ENCODE peak calls at places on chromosome 2, in ten cellular contexts. Q is GM06990, X is A549, C is GM12864, S is colonic mucosa, R is fibroblast of pulmonary artery, P is AG09319, L is choroid plexus epithelial cell, V is cardiac fibroblast, M is body of pancreas. B is an unnamed sample.

GRCh38 chr2:128537646-128538045 is 219.0 kb upstream of the HS6ST1 start:
- DNase-seq in Q (no peak), X (no peak), C (no peak), S (no peak), R (no peak), P (no peak), L (no peak), V (no peak), M (no peak), B (no peak)

GRCh38 chr2:64049633-64050220 is 30.5 kb upstream of the VPS54 start:
- DNase-seq in Q (peak), X (peak), C (peak), S (peak), R (peak), P (peak), L (peak), V (peak), M (peak), B (peak)

GRCh38 chr2:143936758-143937562 is 583.0 kb downstream of the ZEB2 start:
- DNase-seq in Q (peak), X (peak), C (no peak), S (no peak), R (peak), P (no peak), L (peak), V (peak), M (peak), B (peak)

GRCh38 chr2:102615620-102616436 is 3.5 kb upstream of the SLC9A2 start:
- DNase-seq in Q (no peak), X (peak), C (no peak), S (no peak), R (peak), P (peak), L (peak), V (peak), M (peak), B (peak)

GRCh38 chr2:197873293-197873701 is 68.9 kb downstream of the PLCL1 start:
- DNase-seq in Q (no peak), X (no peak), C (no peak), S (no peak), R (peak), P (no peak), L (peak), V (peak), M (no peak), B (no peak)

GRCh38 chr2:26721267-26722032 is 28.9 kb downstream of the KCNK3 start:
- DNase-seq in Q (no peak), X (peak), C (no peak), S (peak), R (no peak), P (no peak), L (no peak), V (no peak), M (peak), B (no peak)

GRCh38 chr2:23427976-23428375 is 43.0 kb downstream of the KLHL29 start:
- DNase-seq in Q (no peak), X (no peak), C (no peak), S (no peak), R (no peak), P (no peak), L (no peak), V (no peak), M (no peak), B (no peak)

GRCh38 chr2:203647579-203647978 is 58.9 kb upstream of the CD28 start:
- DNase-seq in Q (no peak), X (no peak), C (no peak), S (no peak), R (no peak), P (no peak), L (no peak), V (no peak), M (no peak), B (no peak)

GRCh38 chr2:86368181-86368824 is 30.9 kb upstream of the REEP1 start:
- DNase-seq in Q (peak), X (peak), C (peak), S (peak), R (peak), P (peak), L (peak), V (peak), M (peak), B (peak)

GRCh38 chr2:168220971-168221819 is 26.2 kb downstream of the STK39 start:
- DNase-seq in Q (no peak), X (no peak), C (no peak), S (no peak), R (peak), P (no peak), L (peak), V (peak), M (no peak), B (no peak)

GRCh38 chr2:150150137-150150536 is 337.3 kb downstream of the RND3 start:
- DNase-seq in Q (no peak), X (no peak), C (no peak), S (no peak), R (no peak), P (no peak), L (no peak), V (no peak), M (no peak), B (no peak)

DNA sequence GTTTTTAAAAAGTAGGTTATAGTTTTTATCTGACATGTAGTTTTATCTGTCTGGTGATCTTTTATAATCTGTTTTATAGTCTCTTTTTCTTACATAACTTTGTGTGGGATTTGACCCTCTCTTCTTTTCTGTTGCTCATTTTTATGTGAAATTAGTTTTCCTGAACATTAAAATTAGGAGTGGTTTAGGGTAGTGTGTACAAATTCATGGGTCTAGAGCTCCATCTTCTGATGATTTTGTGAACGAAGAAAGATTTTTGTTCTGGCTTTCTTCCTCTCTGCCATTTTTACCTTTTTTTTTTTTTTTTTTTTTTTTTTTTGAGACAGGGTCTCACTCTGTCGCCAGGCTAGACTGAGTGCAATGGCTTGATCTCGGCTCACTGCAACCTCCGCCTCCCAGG is 46.6 kb downstream of the SLC30A6 start:
- DNase-seq in Q (no peak), X (peak), C (no peak), S (no peak), R (peak), P (no peak), L (peak), V (no peak), M (no peak), B (no peak)
- TF ChIP-seq CTCF in Q (no peak), X (peak), C (no peak), S (no peak), R (no peak), P (no peak), L (no peak), V (no peak), M (no peak), B (no peak)

GRCh38 chr2:238873841-238874240 is 26.0 kb downstream of the TWIST2 start:
- DNase-seq in Q (no peak), X (no peak), C (no peak), S (no peak), R (no peak), P (no peak), L (no peak), V (no peak), M (no peak), B (no peak)

GRCh38 chr2:238875531-238876231 is 27.8 kb downstream of the TWIST2 start:
- DNase-seq in Q (no peak), X (no peak), C (no peak), S (no peak), R (peak), P (no peak), L (no peak), V (no peak), M (no peak), B (no peak)

GRCh38 chr2:238873401-238873801 is 25.5 kb downstream of the TWIST2 start:
- DNase-seq in Q (no peak), X (no peak), C (no peak), S (no peak), R (no peak), P (no peak), L (no peak), V (no peak), M (no peak), B (no peak)

GRCh38 chr2:238875161-238875530 is 27.3 kb downstream of the TWIST2 start:
- DNase-seq in Q (no peak), X (no peak), C (no peak), S (no peak), R (peak), P (no peak), L (peak), V (peak), M (no peak), B (no peak)

DNA sequence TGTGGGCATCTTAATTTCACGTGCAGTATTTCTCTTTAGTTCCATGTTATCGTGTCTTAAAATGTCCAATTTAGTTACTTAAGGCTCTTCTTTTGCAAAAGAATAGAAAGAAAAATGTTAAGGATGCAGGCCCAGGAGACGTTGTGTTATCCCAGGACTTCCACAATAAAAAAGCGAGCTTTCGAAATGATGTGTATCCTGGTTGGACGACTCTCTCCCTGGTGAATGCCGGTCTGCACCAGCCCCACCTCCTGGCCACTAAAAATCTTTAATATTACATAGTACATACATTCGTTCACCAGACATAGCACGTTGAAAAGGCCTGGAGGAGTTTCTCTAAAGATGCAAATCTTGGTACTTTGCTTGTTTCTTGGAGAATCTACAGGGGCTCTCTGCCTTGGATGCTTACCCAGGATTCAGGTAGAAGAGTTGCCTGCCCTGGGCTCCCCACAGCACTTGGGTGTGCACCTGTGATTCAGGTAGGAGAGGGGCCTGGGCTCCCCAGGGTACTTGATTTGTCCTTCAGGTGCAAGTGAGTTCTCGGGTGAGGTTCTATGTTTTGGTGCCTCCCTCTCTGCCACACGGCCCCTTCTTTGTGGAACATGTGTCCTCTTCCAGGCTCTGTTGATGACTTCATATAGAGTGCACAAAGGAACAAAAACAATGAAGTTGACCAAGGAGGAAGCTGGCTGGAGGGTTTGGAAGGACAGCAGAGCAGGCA is 26.6 kb downstream of the TWIST2 start:
- DNase-seq in Q (no peak), X (no peak), C (no peak), S (no peak), R (no peak), P (no peak), L (no peak), V (peak), M (no peak), B (no peak)
- TF ChIP-seq CTCF in Q (no peak), X (no peak), C (no peak), S (no peak), R (peak), P (no peak), L (no peak), V (no peak), M (no peak), B (no peak)

DNA sequence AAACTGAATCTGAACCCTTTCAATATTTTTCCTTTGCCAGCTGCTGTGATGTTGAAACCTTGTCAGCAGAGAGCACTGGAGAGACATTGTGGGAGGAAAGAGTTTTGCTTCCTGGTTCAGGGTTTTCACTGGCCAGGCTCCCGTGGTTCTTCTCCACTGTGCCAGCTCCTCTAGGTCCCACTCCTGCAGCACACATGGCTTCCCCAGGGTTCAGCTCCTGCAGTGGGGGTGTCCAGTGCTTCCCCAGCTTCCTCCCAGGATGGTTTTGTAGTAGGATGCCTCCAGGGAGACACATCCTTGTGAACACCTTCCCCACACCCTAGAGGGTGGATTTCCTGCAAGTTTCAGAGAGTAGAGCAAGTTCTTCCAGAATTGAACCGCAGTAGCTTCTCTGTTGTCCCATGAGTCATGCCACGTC is 24.0 kb upstream of the SULT1C3 start:
- DNase-seq in Q (no peak), X (peak), C (no peak), S (peak), R (peak), P (no peak), L (peak), V (peak), M (peak), B (no peak)
- TF ChIP-seq CTCF in Q (peak), X (peak), C (peak), S (peak), R (peak), P (peak), L (peak), V (peak), M (peak), B (no peak)

DNA sequence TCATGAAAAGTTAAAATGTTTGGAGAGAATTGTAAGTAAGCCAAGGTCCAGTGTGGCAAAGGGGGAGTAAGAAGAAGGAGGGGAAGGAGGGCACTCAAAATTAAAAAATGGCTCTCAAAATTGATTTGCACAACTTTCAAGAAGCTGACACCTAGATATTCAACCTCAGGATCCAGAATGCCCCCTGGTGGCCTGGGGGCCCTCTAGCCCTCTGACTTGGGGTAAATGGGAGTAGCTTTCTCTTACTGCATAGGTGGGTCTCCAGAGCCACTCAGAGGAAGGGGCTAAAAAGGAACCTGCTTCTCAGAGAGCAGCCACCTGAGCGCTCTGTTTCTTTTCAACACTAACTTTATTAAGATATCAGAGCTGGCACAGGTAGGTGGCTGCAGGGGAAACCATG is 968.5 kb downstream of the BCL11A start:
- DNase-seq in Q (no peak), X (peak), C (no peak), S (no peak), R (no peak), P (no peak), L (no peak), V (no peak), M (no peak), B (no peak)
- TF ChIP-seq CTCF in Q (peak), X (no peak), C (peak), S (no peak), R (no peak), P (no peak), L (no peak), V (no peak), M (no peak), B (no peak)

DNA sequence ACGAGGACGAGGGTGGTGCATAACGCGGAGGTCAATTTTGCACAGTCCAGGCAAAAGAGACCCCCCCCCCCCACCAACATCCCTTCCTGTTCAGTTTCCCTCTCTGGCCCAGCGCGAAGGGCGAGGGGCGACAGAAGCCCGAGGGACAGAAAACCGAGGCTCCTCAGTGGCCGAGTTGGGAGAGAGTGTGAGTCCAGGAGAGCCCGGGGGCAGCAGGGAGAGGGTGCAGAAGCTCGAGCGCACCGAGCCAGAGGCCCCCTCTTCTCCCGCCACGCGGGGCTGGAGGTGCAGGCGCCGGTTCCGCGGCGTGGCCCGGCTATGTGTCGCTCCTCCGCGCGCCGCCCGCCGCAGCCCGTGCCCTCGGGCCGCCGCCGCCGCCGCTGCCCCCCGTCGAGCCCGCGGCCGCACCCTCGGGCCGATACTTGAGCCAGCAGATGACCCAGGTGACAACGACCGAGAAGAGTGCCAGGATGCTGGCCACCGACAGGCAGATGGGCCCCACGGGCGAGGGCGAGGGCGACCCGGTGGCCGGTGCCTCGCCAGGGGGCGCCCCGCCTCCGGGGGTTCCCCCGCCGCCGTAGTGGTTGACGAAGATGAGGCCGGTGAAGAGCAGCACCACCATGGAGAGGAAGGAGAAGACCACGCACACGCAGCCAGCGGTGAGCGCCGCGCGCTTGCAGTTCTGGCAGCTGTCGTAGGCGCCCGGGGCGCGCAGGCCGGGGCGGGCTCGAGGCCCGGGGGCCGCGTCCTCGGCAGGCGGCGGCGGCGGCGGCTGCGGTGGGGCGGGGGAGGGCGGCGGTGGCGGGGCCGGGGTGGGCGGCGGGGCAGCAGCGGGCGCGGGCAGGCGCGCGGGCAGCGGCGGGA is 20.1 kb upstream of the PAX3 start:
- DNase-seq in Q (peak), X (peak), C (peak), S (peak), R (peak), P (no peak), L (peak), V (no peak), M (no peak), B (peak)
- TF ChIP-seq CTCF in Q (peak), X (peak), C (peak), S (no peak), R (no peak), P (no peak), L (peak), V (peak), M (no peak), B (no peak)

GRCh38 chr2:172484253-172484652 is 56.9 kb downstream of the ITGA6 start:
- DNase-seq in Q (no peak), X (peak), C (no peak), S (no peak), R (peak), P (no peak), L (peak), V (peak), M (no peak), B (peak)
- TF ChIP-seq CTCF in Q (no peak), X (peak), C (peak), S (no peak), R (peak), P (peak), L (peak), V (peak), M (peak), B (peak)

GRCh38 chr2:114543106-114543806 is 100.8 kb downstream of the DPP10 start:
- DNase-seq in Q (no peak), X (peak), C (no peak), S (peak), R (peak), P (no peak), L (peak), V (peak), M (peak), B (peak)
- TF ChIP-seq CTCF in Q (no peak), X (peak), C (no peak), S (no peak), R (peak), P (no peak), L (no peak), V (no peak), M (peak), B (peak)

GRCh38 chr2:96895032-96895708 is 25.3 kb upstream of the SEMA4C start:
- DNase-seq in Q (no peak), X (no peak), C (no peak), S (no peak), R (no peak), P (no peak), L (no peak), V (no peak), M (no peak), B (no peak)
- TF ChIP-seq CTCF in Q (no peak), X (no peak), C (no peak), S (no peak), R (no peak), P (no peak), L (no peak), V (no peak), M (no peak), B (no peak)

GRCh38 chr2:73838889-73839539 is 10.3 kb downstream of the STAMBP start:
- DNase-seq in Q (no peak), X (no peak), C (no peak), S (no peak), R (no peak), P (no peak), L (no peak), V (no peak), M (no peak), B (no peak)
- TF ChIP-seq CTCF in Q (no peak), X (no peak), C (no peak), S (no peak), R (no peak), P (no peak), L (no peak), V (no peak), M (no peak), B (no peak)

B was measured in adrenal gland.